ENCODE peak calls at places on chromosomes 13 and 19, in six cellular contexts. Y is IMR-90, H is mesendoderm, P is H9, I is H1, Q is neuronal stem cell. F is an unnamed sample.

GRCh38 chr19:13099073-13099999 is 3.3 kb downstream of the LYL1 start:
- DNase-seq in Y (no peak), H (peak; percentile 68), P (peak; percentile 78), I (peak; percentile 74), Q (no peak), F (no peak)

GRCh38 chr13:50053844-50054243 is 38.6 kb downstream of the KCNRG start:
- DNase-seq in Y (no peak), H (no peak), P (no peak), I (no peak), Q (no peak), F (no peak)

GRCh38 chr13:59643906-59644626 is 519.7 kb downstream of the DIAPH3 start:
- DNase-seq in Y (no peak), H (peak; percentile 59), P (no peak), I (no peak), Q (no peak), F (no peak)

GRCh38 chr19:13726323-13726722 is 38.0 kb upstream of the MRI1 start:
- DNase-seq in Y (no peak), H (peak; percentile 33), P (no peak), I (no peak), Q (no peak), F (no peak)

GRCh38 chr13:101346942-101347728 is 69.2 kb downstream of the NALCN start:
- DNase-seq in Y (peak; percentile 14), H (no peak), P (no peak), I (no peak), Q (no peak), F (peak; percentile 27)

GRCh38 chr13:98537740-98538139 is 39.2 kb downstream of the STK24 start:
- DNase-seq in Y (no peak), H (no peak), P (no peak), I (no peak), Q (no peak), F (no peak)

GRCh38 chr13:35475131-35475959 is 1.1 kb downstream of the MAB21L1 start:
- DNase-seq in Y (peak; percentile 16), H (peak; percentile 68), P (peak; percentile 67), I (peak; percentile 71), Q (peak; percentile 61), F (peak; percentile 30)

GRCh38 chr13:85497652-85498051 is 301.6 kb downstream of the SLITRK6 start:
- DNase-seq in Y (peak; percentile 97), H (no peak), P (no peak), I (no peak), Q (no peak), F (peak; percentile 91)

GRCh38 chr19:39941151-39941550 is 6.7 kb upstream of the FCGBP start:
- DNase-seq in Y (no peak), H (no peak), P (no peak), I (no peak), Q (no peak), F (no peak)

GRCh38 chr13:44853641-44854040 is 135.6 kb downstream of the NUFIP1 start:
- DNase-seq in Y (no peak), H (no peak), P (no peak), I (no peak), Q (no peak), F (no peak)

GRCh38 chr13:77033717-77034302 is 6.9 kb upstream of the FBXL3 start:
- DNase-seq in Y (peak; percentile 60), H (no peak), P (no peak), I (no peak), Q (no peak), F (no peak)

GRCh38 chr13:29594710-29595379 is 643 bp downstream of the SLC7A1 start:
- DNase-seq in Y (peak; percentile 59), H (peak; percentile 33), P (no peak), I (no peak), Q (peak; percentile 29), F (peak; percentile 74)

GRCh38 chr19:16541526-16542044 is 652 bp downstream of the CHERP start:
- DNase-seq in Y (peak; percentile 11), H (no peak), P (no peak), I (no peak), Q (no peak), F (no peak)

GRCh38 chr19:45677351-45678230 is 9.6 kb downstream of the GIPR start:
- DNase-seq in Y (peak; percentile 62), H (peak; percentile 99), P (peak; percentile 100), I (peak; percentile 96), Q (peak; percentile 88), F (peak; percentile 87)

GRCh38 chr13:107838592-107839161 is 376.7 kb downstream of the LIG4 start:
- DNase-seq in Y (no peak), H (peak; percentile 38), P (no peak), I (no peak), Q (no peak), F (no peak)

GRCh38 chr13:66759919-66760318 is 470.2 kb downstream of the PCDH9 start:
- DNase-seq in Y (no peak), H (no peak), P (no peak), I (no peak), Q (no peak), F (no peak)

GRCh38 chr19:39131255-39131755 is 5.7 kb downstream of the PAK4 start:
- DNase-seq in Y (peak; percentile 35), H (no peak), P (no peak), I (no peak), Q (no peak), F (no peak)

GRCh38 chr13:41668130-41668757 is 210.9 kb downstream of the RGCC start:
- DNase-seq in Y (peak; percentile 95), H (peak; percentile 94), P (peak; percentile 67), I (no peak), Q (peak; percentile 69), F (peak; percentile 94)

GRCh38 chr19:577439-578392 is 5.3 kb downstream of the BSG start:
- DNase-seq in Y (no peak), H (no peak), P (no peak), I (no peak), Q (no peak), F (no peak)

GRCh38 chr19:41402010-41402409 is 4.4 kb downstream of the BCKDHA start:
- DNase-seq in Y (no peak), H (no peak), P (no peak), I (no peak), Q (no peak), F (no peak)

GRCh38 chr19:11414544-11414943 is 4.6 kb downstream of the RGL3 start:
- DNase-seq in Y (no peak), H (no peak), P (no peak), I (no peak), Q (no peak), F (no peak)

GRCh38 chr13:26132756-26133155 is 80.9 kb upstream of the SHISA2 start:
- DNase-seq in Y (peak; percentile 13), H (peak; percentile 52), P (no peak), I (no peak), Q (peak; percentile 4), F (peak; percentile 29)

GRCh38 chr13:103288114-103288513 is 221.9 kb upstream of the SLC10A2 start:
- DNase-seq in Y (no peak), H (no peak), P (no peak), I (no peak), Q (no peak), F (no peak)
- H3K18ac ChIP-seq in Y (no peak overlapping the region), H (no peak overlapping the region), P (no peak overlapping the region), I (no peak overlapping the region), Q (no peak overlapping the region), F (no peak overlapping the region)

DNA sequence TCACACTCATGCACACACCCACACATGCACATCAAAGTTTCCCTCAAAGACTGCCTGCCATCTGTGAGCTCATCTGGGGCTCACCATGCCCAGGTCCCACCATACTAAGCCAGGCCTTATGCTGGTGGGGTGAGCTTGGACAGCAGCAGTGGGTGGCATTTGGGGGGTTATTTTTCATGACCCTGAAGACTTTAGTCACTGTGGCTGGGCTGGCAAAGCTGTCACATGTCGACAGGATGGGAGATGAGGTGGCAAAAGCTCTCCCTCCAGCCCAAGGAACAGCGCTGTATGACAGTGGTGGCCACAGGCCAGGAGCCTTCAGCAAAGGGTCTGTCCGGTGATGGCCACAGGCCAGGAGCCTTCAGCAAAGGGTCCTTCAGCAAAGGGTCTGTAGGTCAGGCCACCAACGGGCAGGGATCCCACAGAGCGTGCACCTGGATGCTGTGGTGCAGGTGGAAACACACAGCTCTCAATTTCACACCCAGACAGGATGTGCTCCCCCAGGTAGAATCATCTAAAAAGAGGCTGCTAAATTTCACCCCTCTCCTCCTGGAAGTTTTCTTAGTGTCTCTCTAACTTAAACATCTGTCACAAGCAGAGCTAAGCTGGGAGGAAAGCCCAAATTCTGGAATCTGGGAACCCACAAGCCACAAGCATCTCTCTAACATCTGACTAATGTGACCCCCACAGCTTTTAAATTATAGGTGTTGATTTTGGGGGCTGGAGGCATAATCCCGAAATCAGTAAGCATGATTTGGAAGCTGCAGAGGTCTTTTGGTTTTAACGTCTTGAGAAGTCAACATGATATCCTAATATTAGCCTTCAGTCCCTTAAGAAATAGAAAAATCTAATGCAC is 23.1 kb downstream of the COL4A1 start:
- DNase-seq in Y (peak; percentile 66), H (no peak), P (no peak), I (no peak), Q (no peak), F (no peak)
- H3K4me1 ChIP-seq in Y (peaks cover 23% of the 10 kb centered on the region), H (no peaks in the 10 kb centered on the region), P (no peaks in the 10 kb centered on the region), I (no peaks in the 10 kb centered on the region), Q (peaks cover 15% of the 10 kb centered on the region), F (peaks cover 10% of the 10 kb centered on the region)

DNA sequence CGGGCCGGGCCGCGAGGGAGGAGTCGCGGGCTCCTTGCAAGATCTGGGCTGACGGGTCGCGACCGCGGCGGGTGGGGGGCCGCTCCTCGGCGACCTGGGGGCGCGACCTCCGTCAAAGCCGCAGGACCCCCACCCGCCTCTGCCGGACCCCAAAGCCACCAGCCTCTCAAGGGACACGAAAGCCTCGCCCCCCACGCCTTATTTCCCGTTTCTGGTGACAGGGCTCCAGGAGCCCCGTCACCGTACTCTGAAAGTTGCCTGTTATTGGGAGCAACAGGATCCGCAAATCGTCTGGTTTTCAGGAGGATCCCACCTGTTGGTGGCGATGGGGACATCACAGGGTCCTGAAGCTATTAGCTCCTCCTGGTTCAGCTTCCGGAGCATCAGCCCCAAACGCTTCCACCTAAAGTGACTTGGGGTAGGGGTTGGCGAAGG is 531 bp downstream of the MAU2 start:
- DNase-seq in Y (no peak), H (peak; percentile 85), P (peak; percentile 47), I (peak; percentile 53), Q (peak; percentile 23), F (peak; percentile 35)
- H3K18ac ChIP-seq in Y (peak overlapping the region; percentile 38), H (no peak overlapping the region), P (peak overlapping the region; percentile 95), I (peak overlapping the region; percentile 95), Q (peak overlapping the region; percentile 100), F (peak overlapping the region; percentile 92)

DNA sequence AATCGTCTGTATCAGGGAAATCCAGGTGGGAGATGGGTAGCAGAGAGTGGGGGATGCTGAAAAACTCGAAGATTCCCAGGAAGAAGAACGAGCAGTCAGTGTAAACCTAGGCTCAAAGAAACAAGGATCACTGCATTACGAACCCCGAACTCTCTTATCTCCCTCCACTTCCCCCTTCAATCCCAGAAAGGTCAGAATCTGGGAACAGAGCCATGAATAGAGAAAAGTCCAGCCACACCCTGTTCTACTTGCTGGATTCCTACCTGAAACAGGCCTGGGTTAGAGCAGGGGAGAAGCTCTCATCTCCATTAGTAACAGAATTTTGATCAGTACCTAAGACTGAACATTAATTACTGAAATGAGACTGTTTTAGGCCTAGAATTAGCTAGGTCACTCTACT is 24.4 kb downstream of the EPSTI1 start:
- DNase-seq in Y (no peak), H (no peak), P (no peak), I (no peak), Q (no peak), F (no peak)
- H3K4me1 ChIP-seq in Y (peaks cover 15% of the 10 kb centered on the region), H (peaks cover 11% of the 10 kb centered on the region), P (peaks cover 2% of the 10 kb centered on the region), I (peaks cover 3% of the 10 kb centered on the region), Q (no peaks in the 10 kb centered on the region), F (no peaks in the 10 kb centered on the region)

DNA sequence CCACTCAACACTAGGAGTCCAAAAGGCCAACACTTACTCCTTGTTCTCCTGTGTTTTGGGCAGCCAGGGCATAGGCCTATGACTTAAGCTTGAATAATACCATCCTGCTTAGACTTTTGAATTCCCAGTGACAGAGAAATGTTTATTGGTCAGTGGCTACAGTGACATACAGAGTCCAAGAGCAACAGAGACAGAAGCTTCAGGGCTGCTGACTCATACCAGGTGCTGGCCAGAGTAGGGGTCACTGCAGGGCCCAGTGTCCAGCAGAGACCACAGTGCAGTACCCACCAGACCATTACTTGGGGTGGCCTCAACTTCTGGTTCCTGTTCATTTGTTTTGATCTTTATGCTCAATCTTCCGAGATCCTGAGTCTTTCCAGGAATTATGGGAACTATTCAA is 6.0 kb upstream of the FREM2 start:
- DNase-seq in Y (no peak), H (no peak), P (no peak), I (no peak), Q (no peak), F (peak; percentile 11)
- H3K18ac ChIP-seq in Y (no peak overlapping the region), H (no peak overlapping the region), P (no peak overlapping the region), I (no peak overlapping the region), Q (no peak overlapping the region), F (no peak overlapping the region)